ENCODE peak calls at places on chromosomes 16 and 17, in eight cellular contexts. One of them, this sample, is unnamed.

GRCh38 chr17:17412331-17412730 is 64.5 kb upstream of the MED9 start:
- DNase-seq in hepatocyte: no peak
- DNase-seq in activated CD4-positive, CD25-positive, alpha-beta regulatory T cell: no peak
- DNase-seq in posterior cingulate gyrus: no peak
- DNase-seq in HS-5: no peak
- DNase-seq in NCI-H1417 treated with DMSO at 0.1 percent for 48 hours: no peak
- DNase-seq in NCI-H226: peak
- DNase-seq in left cardiac atrium: no peak
- DNase-seq in this sample: no peak

GRCh38 chr17:1197379-1197778 is 17.6 kb upstream of the ABR start:
- DNase-seq in NCI-H226: no peak
- DNase-seq in hepatocyte: peak
- DNase-seq in posterior cingulate gyrus: no peak
- DNase-seq in activated CD4-positive, CD25-positive, alpha-beta regulatory T cell: no peak
- DNase-seq in HS-5: no peak
- DNase-seq in NCI-H1417 treated with DMSO at 0.1 percent for 48 hours: no peak
- DNase-seq in left cardiac atrium: no peak
- DNase-seq in this sample: no peak

GRCh38 chr17:40522250-40522960 is 21.0 kb upstream of the TNS4 start:
- DNase-seq in hepatocyte: no peak
- DNase-seq in NCI-H226: no peak
- DNase-seq in HS-5: no peak
- DNase-seq in left cardiac atrium: no peak
- DNase-seq in activated CD4-positive, CD25-positive, alpha-beta regulatory T cell: no peak
- DNase-seq in NCI-H1417 treated with DMSO at 0.1 percent for 48 hours: no peak
- DNase-seq in posterior cingulate gyrus: no peak
- DNase-seq in this sample: no peak

GRCh38 chr16:10584956-10585561 is 4.7 kb upstream of the EMP2 start:
- DNase-seq in activated CD4-positive, CD25-positive, alpha-beta regulatory T cell: no peak
- DNase-seq in HS-5: peak
- DNase-seq in left cardiac atrium: no peak
- DNase-seq in NCI-H1417 treated with DMSO at 0.1 percent for 48 hours: no peak
- DNase-seq in NCI-H226: no peak
- DNase-seq in posterior cingulate gyrus: no peak
- DNase-seq in hepatocyte: no peak
- DNase-seq in this sample: no peak

GRCh38 chr17:4872786-4873185 is 26.6 kb upstream of the C17orf107 start:
- DNase-seq in NCI-H226: no peak
- DNase-seq in activated CD4-positive, CD25-positive, alpha-beta regulatory T cell: no peak
- DNase-seq in HS-5: no peak
- DNase-seq in posterior cingulate gyrus: no peak
- DNase-seq in left cardiac atrium: no peak
- DNase-seq in hepatocyte: no peak
- DNase-seq in NCI-H1417 treated with DMSO at 0.1 percent for 48 hours: no peak
- DNase-seq in this sample: no peak

GRCh38 chr17:2386400-2387085 is 14.3 kb downstream of the MNT start:
- DNase-seq in HS-5: no peak
- DNase-seq in hepatocyte: no peak
- DNase-seq in NCI-H226: no peak
- DNase-seq in left cardiac atrium: no peak
- DNase-seq in activated CD4-positive, CD25-positive, alpha-beta regulatory T cell: no peak
- DNase-seq in NCI-H1417 treated with DMSO at 0.1 percent for 48 hours: no peak
- DNase-seq in posterior cingulate gyrus: no peak
- DNase-seq in this sample: no peak

GRCh38 chr17:75652934-75653549 is 13.9 kb downstream of the RECQL5 start:
- DNase-seq in NCI-H1417 treated with DMSO at 0.1 percent for 48 hours: no peak
- DNase-seq in left cardiac atrium: no peak
- DNase-seq in posterior cingulate gyrus: no peak
- DNase-seq in hepatocyte: peak
- DNase-seq in HS-5: no peak
- DNase-seq in NCI-H226: peak
- DNase-seq in activated CD4-positive, CD25-positive, alpha-beta regulatory T cell: no peak
- DNase-seq in this sample: no peak

GRCh38 chr17:45719335-45720071 is 64.6 kb upstream of the CRHR1 start:
- DNase-seq in NCI-H1417 treated with DMSO at 0.1 percent for 48 hours: no peak
- DNase-seq in left cardiac atrium: no peak
- DNase-seq in posterior cingulate gyrus: no peak
- DNase-seq in NCI-H226: peak
- DNase-seq in activated CD4-positive, CD25-positive, alpha-beta regulatory T cell: no peak
- DNase-seq in HS-5: peak
- DNase-seq in hepatocyte: peak
- DNase-seq in this sample: no peak

GRCh38 chr16:78102865-78103264 is 3.4 kb downstream of the WWOX start:
- DNase-seq in activated CD4-positive, CD25-positive, alpha-beta regulatory T cell: no peak
- DNase-seq in posterior cingulate gyrus: no peak
- DNase-seq in HS-5: no peak
- DNase-seq in hepatocyte: no peak
- DNase-seq in left cardiac atrium: no peak
- DNase-seq in NCI-H1417 treated with DMSO at 0.1 percent for 48 hours: no peak
- DNase-seq in NCI-H226: no peak
- DNase-seq in this sample: no peak

GRCh38 chr16:81238296-81239011 is at the start of gene BCO1:
- DNase-seq in left cardiac atrium: no peak
- DNase-seq in activated CD4-positive, CD25-positive, alpha-beta regulatory T cell: no peak
- DNase-seq in posterior cingulate gyrus: no peak
- DNase-seq in HS-5: peak
- DNase-seq in NCI-H226: no peak
- DNase-seq in hepatocyte: peak
- DNase-seq in NCI-H1417 treated with DMSO at 0.1 percent for 48 hours: no peak
- DNase-seq in this sample: peak

GRCh38 chr16:12544477-12545291 is 259.0 kb downstream of the CPPED1 start:
- DNase-seq in hepatocyte: no peak
- DNase-seq in HS-5: no peak
- DNase-seq in NCI-H1417 treated with DMSO at 0.1 percent for 48 hours: no peak
- DNase-seq in NCI-H226: no peak
- DNase-seq in activated CD4-positive, CD25-positive, alpha-beta regulatory T cell: no peak
- DNase-seq in posterior cingulate gyrus: no peak
- DNase-seq in left cardiac atrium: no peak
- DNase-seq in this sample: no peak

GRCh38 chr17:55722742-55723487 is at the start of gene TMEM100:
- DNase-seq in NCI-H1417 treated with DMSO at 0.1 percent for 48 hours: no peak
- DNase-seq in activated CD4-positive, CD25-positive, alpha-beta regulatory T cell: no peak
- DNase-seq in left cardiac atrium: peak
- DNase-seq in hepatocyte: peak
- DNase-seq in HS-5: no peak
- DNase-seq in posterior cingulate gyrus: no peak
- DNase-seq in NCI-H226: no peak
- DNase-seq in this sample: no peak

GRCh38 chr16:72961115-72961832 is 86.7 kb downstream of the ZFHX3 start:
- DNase-seq in NCI-H226: no peak
- DNase-seq in activated CD4-positive, CD25-positive, alpha-beta regulatory T cell: no peak
- DNase-seq in NCI-H1417 treated with DMSO at 0.1 percent for 48 hours: peak
- DNase-seq in left cardiac atrium: no peak
- DNase-seq in hepatocyte: no peak
- DNase-seq in HS-5: no peak
- DNase-seq in posterior cingulate gyrus: no peak
- DNase-seq in this sample: no peak

GRCh38 chr17:78924481-78925151 is 571 bp downstream of the TIMP2 start:
- DNase-seq in HS-5: no peak
- DNase-seq in activated CD4-positive, CD25-positive, alpha-beta regulatory T cell: no peak
- DNase-seq in NCI-H1417 treated with DMSO at 0.1 percent for 48 hours: no peak
- DNase-seq in left cardiac atrium: peak
- DNase-seq in hepatocyte: peak
- DNase-seq in posterior cingulate gyrus: no peak
- DNase-seq in NCI-H226: peak
- DNase-seq in this sample: no peak

GRCh38 chr16:77385481-77385880 is 49.4 kb downstream of the ADAMTS18 start:
- DNase-seq in HS-5: no peak
- DNase-seq in hepatocyte: no peak
- DNase-seq in left cardiac atrium: no peak
- DNase-seq in NCI-H1417 treated with DMSO at 0.1 percent for 48 hours: no peak
- DNase-seq in posterior cingulate gyrus: no peak
- DNase-seq in activated CD4-positive, CD25-positive, alpha-beta regulatory T cell: no peak
- DNase-seq in NCI-H226: no peak
- DNase-seq in this sample: no peak

GRCh38 chr16:84357191-84357651 is 11.1 kb upstream of the ATP2C2 start:
- DNase-seq in activated CD4-positive, CD25-positive, alpha-beta regulatory T cell: no peak
- DNase-seq in NCI-H226: peak
- DNase-seq in NCI-H1417 treated with DMSO at 0.1 percent for 48 hours: no peak
- DNase-seq in posterior cingulate gyrus: no peak
- DNase-seq in HS-5: peak
- DNase-seq in left cardiac atrium: no peak
- DNase-seq in hepatocyte: no peak
- DNase-seq in this sample: no peak

This sample was measured in right lobe of liver.